ENCODE peak calls at places on chromosomes 11 and 22, in four cellular contexts. Z is HFF-Myc, P is skeletal muscle cell, K is T-helper 2 cell. T is an unnamed sample.

GRCh38 chr11:10459029-10459970 is 4.2 kb downstream of the AMPD3 start:
- DNase-seq in Z (no peak), P (no peak), K (peak; percentile 71), T (no peak)

GRCh38 chr11:72584293-72584921 is 89.8 kb downstream of the PDE2A start:
- DNase-seq in Z (no peak), P (no peak), K (peak; percentile 47), T (no peak)

GRCh38 chr11:721913-722811 is 16.1 kb downstream of the EPS8L2 start:
- DNase-seq in Z (no peak), P (no peak), K (no peak), T (no peak)

GRCh38 chr11:114236829-114237228 is 59.4 kb upstream of the NNMT start:
- DNase-seq in Z (no peak), P (peak; percentile 81), K (no peak), T (no peak)

GRCh38 chr11:105219269-105219668 is 79.7 kb upstream of the CARD18 start:
- DNase-seq in Z (no peak), P (no peak), K (no peak), T (no peak)

GRCh38 chr11:101797335-101797734 is 117.5 kb upstream of the CEP126 start:
- DNase-seq in Z (no peak), P (peak; percentile 4), K (no peak), T (no peak)

GRCh38 chr22:44532466-44533025 is 34.5 kb upstream of the RTL6 start:
- DNase-seq in Z (no peak), P (no peak), K (no peak), T (no peak)

GRCh38 chr11:19715373-19715772 is 2.7 kb downstream of the NAV2 start:
- DNase-seq in Z (no peak), P (peak; percentile 75), K (no peak), T (peak; percentile 69)

GRCh38 chr22:43092085-43092484 is 2.9 kb upstream of the TTLL1 start:
- DNase-seq in Z (no peak), P (no peak), K (no peak), T (no peak)

GRCh38 chr11:76686261-76687079 is 15.9 kb upstream of the LRRC32 start:
- DNase-seq in Z (no peak), P (no peak), K (no peak), T (no peak)

GRCh38 chr11:69999721-70000120 is 78.4 kb upstream of the ANO1 start:
- DNase-seq in Z (no peak), P (no peak), K (no peak), T (no peak)

GRCh38 chr11:73862971-73863370 is 13.7 kb downstream of the COA4 start:
- DNase-seq in Z (no peak), P (no peak), K (no peak), T (no peak)

GRCh38 chr11:69065136-69065710 is 16.5 kb downstream of the TPCN2 start:
- DNase-seq in Z (no peak), P (no peak), K (no peak), T (no peak)

GRCh38 chr22:19410941-19411689 is 20.4 kb downstream of the HIRA start:
- DNase-seq in Z (no peak), P (no peak), K (no peak), T (no peak)

GRCh38 chr22:38823076-38823475 is 20.8 kb downstream of the NPTXR start:
- DNase-seq in Z (no peak), P (no peak), K (no peak), T (no peak)

GRCh38 chr11:77403228-77403627 is 70.7 kb downstream of the PAK1 start:
- DNase-seq in Z (no peak), P (no peak), K (no peak), T (no peak)

GRCh38 chr11:17974246-17974645 is 38.6 kb downstream of the SERGEF start:
- DNase-seq in Z (no peak), P (no peak), K (no peak), T (no peak)

GRCh38 chr11:85431319-85431718 is 195.8 kb downstream of the DLG2 start:
- DNase-seq in Z (no peak), P (no peak), K (no peak), T (no peak)

GRCh38 chr11:114059984-114060401 is 482 bp downstream of the ZBTB16 start:
- DNase-seq in Z (no peak), P (no peak), K (peak; percentile 59), T (no peak)